ENCODE peak calls at places on chromosomes 2 and 18, in eight cellular contexts. S is HFF-Myc; Y is bronchial epithelial cell; O is A549; A is CD8-positive, alpha-beta T cell; V is esophagus squamous epithelium; U is IMR-90; C is dorsolateral prefrontal cortex. R is an unnamed sample.

GRCh38 chr2:19472579-19472978 is 114.2 kb upstream of the OSR1 start:
- DNase-seq in S (no peak), Y (no peak), O (no peak), A (no peak), V (no peak), U (no peak), C (no peak), R (no peak)

GRCh38 chr2:37376421-37377186 is 32.2 kb downstream of the QPCT start:
- DNase-seq in S (peak), Y (peak), O (no peak), A (no peak), V (no peak), U (peak), C (no peak), R (peak)

GRCh38 chr2:25700221-25700660 is 26.9 kb upstream of the DTNB start:
- DNase-seq in S (no peak), Y (peak), O (peak), A (no peak), V (no peak), U (peak), C (peak), R (peak)

GRCh38 chr2:137865954-137866540 is 98.2 kb upstream of the HNMT start:
- DNase-seq in S (peak), Y (peak), O (peak), A (peak), V (no peak), U (peak), C (peak), R (peak)

GRCh38 chr2:73284296-73285161 is at the start of gene FBXO41:
- DNase-seq in S (no peak), Y (no peak), O (peak), A (peak), V (no peak), U (peak), C (no peak), R (no peak)

GRCh38 chr18:13137041-13137938 is 81.3 kb upstream of the LDLRAD4 start:
- DNase-seq in S (no peak), Y (no peak), O (no peak), A (peak), V (no peak), U (no peak), C (peak), R (no peak)

GRCh38 chr18:6370410-6370809 is 44.3 kb downstream of the L3MBTL4 start:
- DNase-seq in S (no peak), Y (no peak), O (no peak), A (no peak), V (no peak), U (no peak), C (no peak), R (no peak)

GRCh38 chr2:163735692-163736432 is at the start of gene FIGN:
- DNase-seq in S (peak), Y (peak), O (peak), A (no peak), V (no peak), U (peak), C (peak), R (peak)

GRCh38 chr2:43212931-43213330 is 13.5 kb downstream of the ZFP36L2 start:
- DNase-seq in S (no peak), Y (no peak), O (no peak), A (no peak), V (no peak), U (no peak), C (no peak), R (no peak)

GRCh38 chr2:6958616-6959235 is 41.5 kb downstream of the RNF144A start:
- DNase-seq in S (no peak), Y (no peak), O (no peak), A (no peak), V (no peak), U (no peak), C (no peak), R (no peak)

GRCh38 chr2:210009896-210010295 is 7.5 kb downstream of the RPE start:
- DNase-seq in S (no peak), Y (no peak), O (no peak), A (no peak), V (no peak), U (no peak), C (no peak), R (no peak)

GRCh38 chr2:190678444-190679162 is 29.7 kb downstream of the NAB1 start:
- DNase-seq in S (no peak), Y (no peak), O (no peak), A (no peak), V (no peak), U (peak), C (no peak), R (no peak)

GRCh38 chr2:127153691-127154158 is 46.8 kb upstream of the BIN1 start:
- DNase-seq in S (no peak), Y (peak), O (peak), A (no peak), V (no peak), U (peak), C (peak), R (peak)

GRCh38 chr2:86333378-86333777 is 4.0 kb downstream of the REEP1 start:
- DNase-seq in S (no peak), Y (no peak), O (no peak), A (no peak), V (no peak), U (no peak), C (no peak), R (no peak)

GRCh38 chr2:72104821-72105588 is 42.7 kb downstream of the CYP26B1 start:
- DNase-seq in S (no peak), Y (no peak), O (no peak), A (no peak), V (no peak), U (no peak), C (no peak), R (no peak)

DNA sequence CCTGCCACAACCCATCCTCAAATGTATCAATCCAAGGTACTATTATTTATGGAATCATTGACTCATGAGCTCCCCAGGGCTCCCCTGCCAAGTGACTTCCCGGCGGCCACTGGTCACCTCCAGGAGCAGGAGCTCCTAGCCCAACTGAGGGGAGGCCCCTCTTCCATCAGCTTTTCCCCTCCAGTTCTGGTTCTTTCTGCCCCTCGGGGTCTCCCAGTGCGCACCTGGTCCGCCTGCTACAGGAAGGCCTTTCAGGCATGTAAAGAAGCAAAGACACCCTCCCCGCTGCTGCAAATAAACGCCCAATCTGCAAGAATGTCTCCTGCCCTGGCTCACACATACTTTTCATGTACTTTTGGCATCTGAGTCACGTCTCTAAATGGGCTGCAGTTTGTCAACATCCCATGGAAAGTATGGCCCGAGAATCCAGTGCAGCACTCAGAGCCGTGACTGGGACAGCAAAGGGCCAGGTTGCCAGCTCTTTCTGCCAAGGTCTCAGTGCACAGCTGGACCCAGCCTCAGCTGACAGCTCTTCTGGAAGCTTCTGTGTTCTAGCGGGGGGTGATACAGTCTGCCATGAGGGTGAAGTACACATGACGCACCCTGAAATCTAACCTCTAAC is 41.4 kb downstream of the KLHL29 start:
- DNase-seq in S (no peak), Y (no peak), O (no peak), A (no peak), V (no peak), U (peak), C (no peak), R (no peak)
- H3K4me3 ChIP-seq in S (no peak), Y (no peak), O (no peak), A (no peak), V (no peak), U (no peak), C (no peak), R (no peak)

DNA sequence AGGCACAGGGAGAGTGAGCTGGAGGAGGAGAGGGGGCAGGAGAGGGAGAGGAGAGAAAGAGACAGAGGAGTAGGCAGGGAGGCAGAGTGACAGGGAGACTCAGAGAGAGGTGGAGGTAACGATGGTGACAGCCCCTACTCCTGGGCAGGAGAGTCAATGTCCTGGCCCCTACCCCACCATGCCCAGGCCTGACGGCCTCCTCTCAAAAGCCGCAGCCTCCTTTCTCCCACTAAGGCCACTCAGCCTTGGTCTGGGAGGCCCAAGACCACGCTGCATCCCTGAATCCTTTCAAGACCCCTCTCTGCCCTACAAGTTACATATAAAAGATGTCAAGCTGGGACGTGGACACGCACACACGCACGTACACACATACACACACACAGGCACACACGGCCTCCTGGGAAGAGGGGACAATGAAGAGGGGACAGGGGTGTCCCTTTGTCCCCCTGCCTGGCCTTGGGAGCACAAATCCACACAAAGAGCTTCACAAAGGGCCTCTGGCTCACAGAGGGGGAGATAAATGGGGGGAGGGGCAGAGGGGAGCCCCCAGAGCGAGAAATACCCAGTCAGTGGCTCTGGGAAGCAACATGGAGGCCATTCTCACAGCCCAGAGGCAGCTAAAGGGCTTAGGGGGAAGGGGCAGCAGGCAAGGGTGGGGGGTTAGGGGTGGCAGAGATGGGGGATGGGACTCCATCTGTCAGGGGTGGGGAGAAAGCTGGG is 19.5 kb upstream of the TNS1 start:
- DNase-seq in S (no peak), Y (no peak), O (no peak), A (no peak), V (no peak), U (no peak), C (no peak), R (no peak)
- TF ChIP-seq CTCF in S (no peak), Y (no peak), O (no peak), A (no peak), V (no peak), U (no peak), C (no peak), R (no peak)

DNA sequence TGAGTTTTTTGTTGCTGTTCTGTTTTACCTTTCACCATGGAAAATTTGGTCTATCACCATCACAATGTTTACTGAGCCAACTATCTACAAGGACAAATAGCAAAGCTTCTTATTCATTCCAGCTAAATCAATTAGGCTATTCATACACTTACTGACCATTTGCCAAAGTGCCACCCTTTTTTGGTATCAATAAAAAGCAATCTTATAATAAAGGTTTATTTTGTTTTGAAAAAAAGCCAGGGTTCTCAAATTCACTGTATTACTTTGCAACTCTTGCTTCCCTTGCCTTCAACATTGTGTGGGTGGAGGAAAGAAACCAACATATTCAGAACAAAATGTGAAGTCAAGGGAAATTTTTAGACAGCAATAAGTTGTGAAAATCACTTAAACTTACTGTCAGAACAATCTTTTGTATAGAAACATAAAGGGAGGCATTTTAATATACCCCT is 15.3 kb downstream of the PELI1 start:
- DNase-seq in S (no peak), Y (no peak), O (no peak), A (no peak), V (no peak), U (peak), C (no peak), R (no peak)
- H3K4me3 ChIP-seq in S (no peak), Y (no peak), O (no peak), A (no peak), V (no peak), U (no peak), C (no peak), R (no peak)

GRCh38 chr18:46518438-46518837 is 138.6 kb downstream of the LOXHD1 start:
- DNase-seq in S (no peak), Y (peak), O (no peak), A (no peak), V (no peak), U (no peak), C (no peak), R (no peak)
- TF ChIP-seq CTCF in S (no peak), Y (peak), O (no peak), A (no peak), V (peak), U (no peak), C (no peak), R (no peak)